ENCODE peak calls at places on chromosome 13, in six cellular contexts. One of them, this sample, is unnamed.

GRCh38 chr13:27790523-27790922 is 1.8 kb upstream of the GSX1 start:
- DNase-seq in NCI-H2171: no peak
- DNase-seq in NCI-H1105 treated with DMSO at 0.1 percent for 48 hours: peak; percentile 3
- DNase-seq in dorsolateral prefrontal cortex: no peak
- DNase-seq in activated CD4-positive, alpha-beta T cell treated with anti-CD3 and anti-CD28 coated beads for 24 hours: no peak
- DNase-seq in caudate nucleus: no peak
- DNase-seq in this sample: peak; percentile 25

GRCh38 chr13:41178040-41178439 is 16.3 kb downstream of the KBTBD7 start:
- DNase-seq in NCI-H2171: no peak
- DNase-seq in NCI-H1105 treated with DMSO at 0.1 percent for 48 hours: no peak
- DNase-seq in dorsolateral prefrontal cortex: no peak
- DNase-seq in activated CD4-positive, alpha-beta T cell treated with anti-CD3 and anti-CD28 coated beads for 24 hours: no peak
- DNase-seq in caudate nucleus: no peak
- DNase-seq in this sample: no peak

GRCh38 chr13:33606692-33607091 is 211.3 kb upstream of the RFC3 start:
- DNase-seq in NCI-H2171: no peak
- DNase-seq in NCI-H1105 treated with DMSO at 0.1 percent for 48 hours: no peak
- DNase-seq in dorsolateral prefrontal cortex: no peak
- DNase-seq in activated CD4-positive, alpha-beta T cell treated with anti-CD3 and anti-CD28 coated beads for 24 hours: no peak
- DNase-seq in caudate nucleus: peak; percentile 41
- DNase-seq in this sample: no peak

GRCh38 chr13:39144941-39145533 is 106.8 kb downstream of the NHLRC3 start:
- DNase-seq in NCI-H2171: no peak
- DNase-seq in NCI-H1105 treated with DMSO at 0.1 percent for 48 hours: peak; percentile 23
- DNase-seq in dorsolateral prefrontal cortex: peak; percentile 49
- DNase-seq in activated CD4-positive, alpha-beta T cell treated with anti-CD3 and anti-CD28 coated beads for 24 hours: no peak
- DNase-seq in caudate nucleus: peak; percentile 37
- DNase-seq in this sample: no peak

GRCh38 chr13:94798738-94799137 is 86.4 kb upstream of the SOX21 start:
- DNase-seq in NCI-H2171: no peak
- DNase-seq in NCI-H1105 treated with DMSO at 0.1 percent for 48 hours: no peak
- DNase-seq in dorsolateral prefrontal cortex: no peak
- DNase-seq in activated CD4-positive, alpha-beta T cell treated with anti-CD3 and anti-CD28 coated beads for 24 hours: no peak
- DNase-seq in caudate nucleus: no peak
- DNase-seq in this sample: no peak

GRCh38 chr13:98258226-98258625 is 81.2 kb upstream of the RNF113B start:
- DNase-seq in NCI-H2171: no peak
- DNase-seq in NCI-H1105 treated with DMSO at 0.1 percent for 48 hours: no peak
- DNase-seq in dorsolateral prefrontal cortex: no peak
- DNase-seq in activated CD4-positive, alpha-beta T cell treated with anti-CD3 and anti-CD28 coated beads for 24 hours: no peak
- DNase-seq in caudate nucleus: no peak
- DNase-seq in this sample: no peak

GRCh38 chr13:94020426-94020825 is 459.1 kb downstream of the DCT start:
- DNase-seq in NCI-H2171: no peak
- DNase-seq in NCI-H1105 treated with DMSO at 0.1 percent for 48 hours: no peak
- DNase-seq in dorsolateral prefrontal cortex: no peak
- DNase-seq in activated CD4-positive, alpha-beta T cell treated with anti-CD3 and anti-CD28 coated beads for 24 hours: no peak
- DNase-seq in caudate nucleus: no peak
- DNase-seq in this sample: no peak

GRCh38 chr13:34926513-34926912 is 15.6 kb upstream of the NBEA start:
- DNase-seq in NCI-H2171: no peak
- DNase-seq in NCI-H1105 treated with DMSO at 0.1 percent for 48 hours: no peak
- DNase-seq in dorsolateral prefrontal cortex: no peak
- DNase-seq in activated CD4-positive, alpha-beta T cell treated with anti-CD3 and anti-CD28 coated beads for 24 hours: no peak
- DNase-seq in caudate nucleus: no peak
- DNase-seq in this sample: peak; percentile 18

GRCh38 chr13:70310720-70311119 is 202.5 kb upstream of the KLHL1 start:
- DNase-seq in NCI-H2171: peak; percentile 53
- DNase-seq in NCI-H1105 treated with DMSO at 0.1 percent for 48 hours: peak; percentile 58
- DNase-seq in dorsolateral prefrontal cortex: no peak
- DNase-seq in activated CD4-positive, alpha-beta T cell treated with anti-CD3 and anti-CD28 coated beads for 24 hours: no peak
- DNase-seq in caudate nucleus: no peak
- DNase-seq in this sample: no peak

GRCh38 chr13:94329277-94329676 is 150.2 kb downstream of the DCT start:
- DNase-seq in NCI-H2171: no peak
- DNase-seq in NCI-H1105 treated with DMSO at 0.1 percent for 48 hours: no peak
- DNase-seq in dorsolateral prefrontal cortex: no peak
- DNase-seq in activated CD4-positive, alpha-beta T cell treated with anti-CD3 and anti-CD28 coated beads for 24 hours: no peak
- DNase-seq in caudate nucleus: no peak
- DNase-seq in this sample: no peak

GRCh38 chr13:20175907-20176652 is 15.2 kb upstream of the GJA3 start:
- DNase-seq in NCI-H2171: no peak
- DNase-seq in NCI-H1105 treated with DMSO at 0.1 percent for 48 hours: no peak
- DNase-seq in dorsolateral prefrontal cortex: no peak
- DNase-seq in activated CD4-positive, alpha-beta T cell treated with anti-CD3 and anti-CD28 coated beads for 24 hours: no peak
- DNase-seq in caudate nucleus: no peak
- DNase-seq in this sample: no peak

GRCh38 chr13:36553501-36553900 is 120.3 kb upstream of the SERTM1 start:
- DNase-seq in NCI-H2171: no peak
- DNase-seq in NCI-H1105 treated with DMSO at 0.1 percent for 48 hours: no peak
- DNase-seq in dorsolateral prefrontal cortex: no peak
- DNase-seq in activated CD4-positive, alpha-beta T cell treated with anti-CD3 and anti-CD28 coated beads for 24 hours: no peak
- DNase-seq in caudate nucleus: no peak
- DNase-seq in this sample: no peak

GRCh38 chr13:113063091-113063491 is 42.5 kb upstream of the F7 start:
- DNase-seq in NCI-H2171: no peak
- DNase-seq in NCI-H1105 treated with DMSO at 0.1 percent for 48 hours: no peak
- DNase-seq in dorsolateral prefrontal cortex: peak; percentile 46
- DNase-seq in activated CD4-positive, alpha-beta T cell treated with anti-CD3 and anti-CD28 coated beads for 24 hours: no peak
- DNase-seq in caudate nucleus: no peak
- DNase-seq in this sample: no peak